ENCODE peak calls at places on chromosome 9, in seven cellular contexts. One of them, this sample, is unnamed.

GRCh38 chr9:107520186-107520585 is 30.6 kb upstream of the KLF4 start:
- DNase-seq in neural crest cell: no peak
- DNase-seq in transverse colon: no peak
- DNase-seq in tibial nerve: no peak
- DNase-seq in GM12865: no peak
- DNase-seq in activated CD4-positive, alpha-beta T cell treated with anti-CD3 and anti-CD28 coated beads, Interleukin-2, amount 50 U/mL, for 1 hour: no peak
- DNase-seq in brain pericyte: no peak
- DNase-seq in this sample: no peak

GRCh38 chr9:137275203-137275936 is 2.2 kb upstream of the TOR4A start:
- DNase-seq in neural crest cell: no peak
- DNase-seq in transverse colon: no peak
- DNase-seq in tibial nerve: no peak
- DNase-seq in GM12865: no peak
- DNase-seq in activated CD4-positive, alpha-beta T cell treated with anti-CD3 and anti-CD28 coated beads, Interleukin-2, amount 50 U/mL, for 1 hour: no peak
- DNase-seq in brain pericyte: no peak
- DNase-seq in this sample: no peak

GRCh38 chr9:72586388-72587160 is 65.2 kb downstream of the TMC1 start:
- DNase-seq in neural crest cell: no peak
- DNase-seq in transverse colon: peak
- DNase-seq in tibial nerve: no peak
- DNase-seq in GM12865: peak
- DNase-seq in activated CD4-positive, alpha-beta T cell treated with anti-CD3 and anti-CD28 coated beads, Interleukin-2, amount 50 U/mL, for 1 hour: peak
- DNase-seq in brain pericyte: no peak
- DNase-seq in this sample: peak

GRCh38 chr9:129863059-129863690 is 27.9 kb downstream of the USP20 start:
- DNase-seq in neural crest cell: no peak
- DNase-seq in transverse colon: peak
- DNase-seq in tibial nerve: no peak
- DNase-seq in GM12865: no peak
- DNase-seq in activated CD4-positive, alpha-beta T cell treated with anti-CD3 and anti-CD28 coated beads, Interleukin-2, amount 50 U/mL, for 1 hour: peak
- DNase-seq in brain pericyte: no peak
- DNase-seq in this sample: no peak

GRCh38 chr9:133257398-133258053 is 17.5 kb downstream of the ABO start:
- DNase-seq in neural crest cell: no peak
- DNase-seq in transverse colon: no peak
- DNase-seq in tibial nerve: no peak
- DNase-seq in GM12865: no peak
- DNase-seq in activated CD4-positive, alpha-beta T cell treated with anti-CD3 and anti-CD28 coated beads, Interleukin-2, amount 50 U/mL, for 1 hour: no peak
- DNase-seq in brain pericyte: no peak
- DNase-seq in this sample: no peak

GRCh38 chr9:133882849-133883248 is 109.3 kb downstream of the VAV2 start:
- DNase-seq in neural crest cell: no peak
- DNase-seq in transverse colon: no peak
- DNase-seq in tibial nerve: no peak
- DNase-seq in GM12865: no peak
- DNase-seq in activated CD4-positive, alpha-beta T cell treated with anti-CD3 and anti-CD28 coated beads, Interleukin-2, amount 50 U/mL, for 1 hour: no peak
- DNase-seq in brain pericyte: no peak
- DNase-seq in this sample: no peak

GRCh38 chr9:105126233-105126632 is 118.2 kb upstream of the SLC44A1 start:
- DNase-seq in neural crest cell: no peak
- DNase-seq in transverse colon: no peak
- DNase-seq in tibial nerve: no peak
- DNase-seq in GM12865: no peak
- DNase-seq in activated CD4-positive, alpha-beta T cell treated with anti-CD3 and anti-CD28 coated beads, Interleukin-2, amount 50 U/mL, for 1 hour: no peak
- DNase-seq in brain pericyte: no peak
- DNase-seq in this sample: no peak

GRCh38 chr9:76562511-76562911 is 103.5 kb downstream of the GCNT1 start:
- DNase-seq in neural crest cell: no peak
- DNase-seq in transverse colon: no peak
- DNase-seq in tibial nerve: no peak
- DNase-seq in GM12865: peak
- DNase-seq in activated CD4-positive, alpha-beta T cell treated with anti-CD3 and anti-CD28 coated beads, Interleukin-2, amount 50 U/mL, for 1 hour: no peak
- DNase-seq in brain pericyte: no peak
- DNase-seq in this sample: peak

GRCh38 chr9:70954126-70954525 is 167.3 kb downstream of the TRPM3 start:
- DNase-seq in neural crest cell: no peak
- DNase-seq in transverse colon: no peak
- DNase-seq in tibial nerve: no peak
- DNase-seq in GM12865: no peak
- DNase-seq in activated CD4-positive, alpha-beta T cell treated with anti-CD3 and anti-CD28 coated beads, Interleukin-2, amount 50 U/mL, for 1 hour: no peak
- DNase-seq in brain pericyte: no peak
- DNase-seq in this sample: peak

GRCh38 chr9:626591-626990 is 214.9 kb upstream of the DMRT1 start:
- DNase-seq in neural crest cell: no peak
- DNase-seq in transverse colon: no peak
- DNase-seq in tibial nerve: no peak
- DNase-seq in GM12865: peak
- DNase-seq in activated CD4-positive, alpha-beta T cell treated with anti-CD3 and anti-CD28 coated beads, Interleukin-2, amount 50 U/mL, for 1 hour: no peak
- DNase-seq in brain pericyte: no peak
- DNase-seq in this sample: no peak

GRCh38 chr9:1718836-1719235 is 296.3 kb upstream of the SMARCA2 start:
- DNase-seq in neural crest cell: no peak
- DNase-seq in transverse colon: no peak
- DNase-seq in tibial nerve: no peak
- DNase-seq in GM12865: peak
- DNase-seq in activated CD4-positive, alpha-beta T cell treated with anti-CD3 and anti-CD28 coated beads, Interleukin-2, amount 50 U/mL, for 1 hour: no peak
- DNase-seq in brain pericyte: no peak
- DNase-seq in this sample: no peak

GRCh38 chr9:36204906-36205547 is 14.3 kb downstream of the CLTA start:
- DNase-seq in neural crest cell: no peak
- DNase-seq in transverse colon: no peak
- DNase-seq in tibial nerve: no peak
- DNase-seq in GM12865: no peak
- DNase-seq in activated CD4-positive, alpha-beta T cell treated with anti-CD3 and anti-CD28 coated beads, Interleukin-2, amount 50 U/mL, for 1 hour: no peak
- DNase-seq in brain pericyte: no peak
- DNase-seq in this sample: no peak

This sample was measured in HS-5.